ENCODE peak calls at places on chromosomes 11 and 22, in seven cellular contexts. K is H1, I is IMR-90, G is neuronal stem cell, E is mesenchymal stem cell, O is mesendoderm, W is trophoblast cell. Z is an unnamed sample.

GRCh38 chr11:125926682-125927081 is 19.2 kb upstream of the VSIG10L2 start:
- DNase-seq in I (no peak), G (no peak), K (no peak), W (no peak), O (no peak), E (no peak), Z (no peak)

GRCh38 chr11:72722050-72722748 is 30.0 kb downstream of the ARAP1 start:
- DNase-seq in K (peak; percentile 86), I (peak; percentile 89), W (peak; percentile 96), E (peak; percentile 93), G (peak; percentile 48), O (peak; percentile 75), Z (peak; percentile 82)

GRCh38 chr11:108034034-108034433 is 25.3 kb downstream of the CUL5 start:
- DNase-seq in W (no peak), O (no peak), E (peak; percentile 17), K (no peak), G (no peak), I (no peak), Z (no peak)

GRCh38 chr22:24845036-24845918 is 39.3 kb downstream of the SGSM1 start:
- DNase-seq in I (peak; percentile 9), G (no peak), E (peak; percentile 8), W (peak; percentile 71), O (no peak), K (no peak), Z (no peak)

GRCh38 chr11:81444306-81444705 is 1289.4 kb downstream of the FAM181B start:
- DNase-seq in G (no peak), W (no peak), O (peak; percentile 29), I (no peak), K (no peak), E (no peak), Z (no peak)

GRCh38 chr22:21449531-21450319 is 17.5 kb upstream of the TMEM191C start:
- DNase-seq in I (peak; percentile 13), O (no peak), E (peak; percentile 13), W (no peak), K (peak; percentile 41), G (no peak), Z (peak; percentile 21)

GRCh38 chr11:128029219-128029722 is 558.1 kb downstream of the ETS1 start:
- DNase-seq in O (no peak), W (no peak), E (no peak), K (no peak), G (no peak), I (no peak), Z (no peak)

GRCh38 chr11:70064011-70064725 is 13.9 kb upstream of the ANO1 start:
- DNase-seq in E (no peak), O (no peak), G (no peak), W (no peak), I (no peak), K (peak; percentile 39), Z (peak; percentile 19)

GRCh38 chr11:1150769-1151365 is 6.9 kb upstream of the MUC5AC start:
- DNase-seq in W (no peak), I (peak; percentile 67), O (no peak), K (no peak), E (no peak), G (no peak), Z (no peak)

GRCh38 chr11:19719960-19720359 is 7.3 kb downstream of the NAV2 start:
- DNase-seq in G (no peak), E (no peak), I (no peak), K (no peak), O (no peak), W (no peak), Z (no peak)

GRCh38 chr11:64245797-64246623 is 733 bp downstream of the PPP1R14B start:
- DNase-seq in O (peak; percentile 91), G (no peak), E (peak; percentile 93), I (peak; percentile 91), K (no peak), W (peak; percentile 100), Z (no peak)

GRCh38 chr11:31808721-31809542 is 2.2 kb downstream of the PAX6 start:
- DNase-seq in E (no peak), G (no peak), K (peak; percentile 49), O (no peak), W (no peak), I (no peak), Z (no peak)

GRCh38 chr11:101346591-101346990 is 217.0 kb upstream of the PGR start:
- DNase-seq in I (peak; percentile 20), E (peak; percentile 4), G (no peak), K (no peak), O (no peak), W (peak; percentile 65), Z (no peak)

GRCh38 chr11:35619030-35619753 is 932 bp downstream of the FJX1 start:
- DNase-seq in W (peak; percentile 87), K (peak; percentile 73), O (peak; percentile 81), E (peak; percentile 67), I (peak; percentile 37), G (peak; percentile 56), Z (peak; percentile 74)

GRCh38 chr11:100739636-100740035 is 52.5 kb downstream of the ARHGAP42 start:
- DNase-seq in K (no peak), I (peak; percentile 90), G (no peak), E (peak; percentile 96), O (peak; percentile 74), W (peak; percentile 60), Z (no peak)

GRCh38 chr11:117519170-117519569 is 191.5 kb downstream of the CEP164 start:
- DNase-seq in W (no peak), I (no peak), O (no peak), K (no peak), E (no peak), G (no peak), Z (no peak)

GRCh38 chr11:114059984-114060401 is 482 bp downstream of the ZBTB16 start:
- DNase-seq in E (peak; percentile 81), I (no peak), G (no peak), K (peak; percentile 61), W (no peak), O (no peak), Z (no peak)

GRCh38 chr11:78325274-78325781 is 92.3 kb downstream of the GAB2 start:
- DNase-seq in W (no peak), K (no peak), G (no peak), E (no peak), O (no peak), I (no peak), Z (no peak)

GRCh38 chr22:34036936-34037335 is 116.7 kb upstream of the LARGE1 start:
- DNase-seq in W (no peak), O (peak; percentile 46), K (no peak), E (no peak), G (peak; percentile 42), I (no peak), Z (no peak)

GRCh38 chr11:109668973-109669634 is 247.1 kb downstream of the C11orf87 start:
- DNase-seq in K (no peak), W (no peak), O (no peak), E (no peak), G (no peak), I (peak; percentile 1), Z (no peak)

GRCh38 chr11:14329702-14330101 is 29.3 kb downstream of the RRAS2 start:
- DNase-seq in O (no peak), I (no peak), G (no peak), W (no peak), K (no peak), E (no peak), Z (no peak)

GRCh38 chr11:36292311-36292722 is 3.1 kb upstream of the COMMD9 start:
- DNase-seq in O (peak; percentile 55), K (peak; percentile 35), G (no peak), W (no peak), I (peak; percentile 47), E (peak; percentile 52), Z (no peak)

GRCh38 chr11:76723142-76723541 is 52.6 kb upstream of the LRRC32 start:
- DNase-seq in O (no peak), G (no peak), I (no peak), K (no peak), E (no peak), W (no peak), Z (no peak)

DNA sequence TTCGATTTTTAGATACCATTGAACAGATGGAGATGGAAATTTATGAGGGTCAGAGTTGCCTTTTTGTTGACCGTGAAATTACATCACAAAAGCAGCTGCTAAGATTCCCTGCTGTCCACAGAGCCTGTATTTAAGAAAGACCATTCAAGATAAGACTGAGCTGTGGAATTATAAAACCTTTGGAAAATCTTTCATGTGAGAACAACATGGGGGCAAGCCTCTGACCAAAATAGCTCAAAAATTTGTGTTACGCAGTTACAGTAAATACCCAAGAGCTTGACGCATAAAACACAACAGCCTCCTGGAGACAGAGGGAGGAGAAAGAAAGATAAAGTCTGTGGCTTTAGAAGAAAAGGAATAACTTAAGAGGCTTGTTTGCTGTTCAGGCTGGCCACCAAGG is 172.4 kb downstream of the AASDHPPT start:
- DNase-seq in K (no peak), I (no peak), W (peak; percentile 78), O (no peak), G (no peak), E (peak; percentile 33), Z (no peak)
- H3K23ac ChIP-seq in K (no peak overlapping the region), I (no peak overlapping the region), W (no peak overlapping the region), O (no peak overlapping the region), G (no peak overlapping the region), E (no peak overlapping the region), Z (no peak overlapping the region)

GRCh38 chr11:122703541-122704272 is 48.2 kb downstream of the UBASH3B start:
- DNase-seq in I (no peak), W (peak; percentile 98), G (no peak), O (no peak), K (no peak), E (no peak), Z (no peak)
- H3K23ac ChIP-seq in I (no peak overlapping the region), W (no peak overlapping the region), G (no peak overlapping the region), O (no peak overlapping the region), K (no peak overlapping the region), E (no peak overlapping the region), Z (no peak overlapping the region)

DNA sequence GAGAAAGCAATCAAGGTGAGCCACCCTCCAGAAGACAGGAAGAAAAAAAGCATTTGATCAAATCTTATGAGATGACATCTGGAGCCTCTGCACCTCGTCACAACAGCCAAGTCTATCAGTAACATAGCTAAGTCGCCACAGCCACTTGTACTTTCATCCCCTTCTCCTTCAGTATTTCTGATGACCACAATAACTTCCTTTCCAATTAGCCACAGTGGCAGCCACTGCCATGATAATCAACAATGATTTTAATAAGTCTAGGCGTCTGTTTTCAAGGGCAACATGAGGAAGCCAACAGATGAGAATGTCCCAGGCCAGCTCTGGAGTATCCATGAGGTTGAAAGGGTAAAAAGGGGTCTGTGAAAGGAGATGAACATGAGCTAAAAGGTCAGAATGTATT is 29.9 kb downstream of the RBFOX2 start:
- DNase-seq in W (no peak), I (no peak), E (no peak), G (no peak), O (no peak), K (no peak), Z (no peak)
- H3K23ac ChIP-seq in W (no peak overlapping the region), I (peak overlapping the region; percentile 48), E (no peak overlapping the region), G (no peak overlapping the region), O (no peak overlapping the region), K (no peak overlapping the region), Z (no peak overlapping the region)

GRCh38 chr11:45167283-45167682 is 20.8 kb downstream of the PRDM11 start:
- DNase-seq in O (no peak), K (no peak), I (no peak), W (no peak), G (no peak), E (no peak), Z (no peak)

GRCh38 chr11:45165386-45165785 is 18.9 kb downstream of the PRDM11 start:
- DNase-seq in K (no peak), G (no peak), I (no peak), O (no peak), E (no peak), W (no peak), Z (no peak)

GRCh38 chr11:45168366-45169130 is 22.1 kb downstream of the PRDM11 start:
- DNase-seq in G (no peak), K (no peak), O (no peak), W (no peak), I (no peak), E (no peak), Z (no peak)

GRCh38 chr11:45165806-45166603 is 19.6 kb downstream of the PRDM11 start:
- DNase-seq in O (no peak), G (no peak), I (no peak), E (no peak), W (no peak), K (no peak), Z (no peak)

GRCh38 chr11:45166604-45166897 is 20.1 kb downstream of the PRDM11 start:
- DNase-seq in K (no peak), O (no peak), W (no peak), I (no peak), G (no peak), E (no peak), Z (no peak)
- H3K23ac ChIP-seq in K (no peak overlapping the region), O (no peak overlapping the region), W (no peak overlapping the region), I (no peak overlapping the region), G (no peak overlapping the region), E (no peak overlapping the region), Z (no peak overlapping the region)